ENCODE peak calls at places on chromosomes 7 and 10, in five cellular contexts. N is B cell, L is WTC11, C is vagina, T is GM12865. X is an unnamed sample.

GRCh38 chr10:126844406-126844805 is 60.8 kb upstream of the DOCK1 start:
- DNase-seq in N (no peak), L (no peak), C (no peak), T (no peak), X (peak; percentile 21)

GRCh38 chr7:40676220-40676619 is 541.4 kb downstream of the SUGCT start:
- DNase-seq in N (no peak), L (no peak), C (no peak), T (no peak), X (no peak)

GRCh38 chr7:157404845-157405481 is 68.2 kb downstream of the DNAJB6 start:
- DNase-seq in N (no peak), L (no peak), C (no peak), T (no peak), X (peak; percentile 91)

GRCh38 chr7:157357129-157358040 is 20.6 kb downstream of the DNAJB6 start:
- DNase-seq in N (no peak), L (no peak), C (no peak), T (peak; percentile 79), X (no peak)

GRCh38 chr7:105932835-105933477 is 30.1 kb upstream of the CDHR3 start:
- DNase-seq in N (no peak), L (peak; percentile 28), C (no peak), T (no peak), X (peak; percentile 84)

GRCh38 chr10:17278607-17279240 is 50.7 kb downstream of the VIM start:
- DNase-seq in N (no peak), L (no peak), C (no peak), T (no peak), X (no peak)

GRCh38 chr10:123297175-123297574 is 143.0 kb downstream of the BUB3 start:
- DNase-seq in N (no peak), L (no peak), C (no peak), T (no peak), X (no peak)

GRCh38 chr10:4678023-4678950 is 147.7 kb upstream of the AKR1E2 start:
- DNase-seq in N (no peak), L (no peak), C (no peak), T (no peak), X (peak; percentile 98)

GRCh38 chr10:99435986-99436633 is 5.7 kb upstream of the GOT1 start:
- DNase-seq in N (no peak), L (no peak), C (no peak), T (peak; percentile 55), X (peak; percentile 71)

DNA sequence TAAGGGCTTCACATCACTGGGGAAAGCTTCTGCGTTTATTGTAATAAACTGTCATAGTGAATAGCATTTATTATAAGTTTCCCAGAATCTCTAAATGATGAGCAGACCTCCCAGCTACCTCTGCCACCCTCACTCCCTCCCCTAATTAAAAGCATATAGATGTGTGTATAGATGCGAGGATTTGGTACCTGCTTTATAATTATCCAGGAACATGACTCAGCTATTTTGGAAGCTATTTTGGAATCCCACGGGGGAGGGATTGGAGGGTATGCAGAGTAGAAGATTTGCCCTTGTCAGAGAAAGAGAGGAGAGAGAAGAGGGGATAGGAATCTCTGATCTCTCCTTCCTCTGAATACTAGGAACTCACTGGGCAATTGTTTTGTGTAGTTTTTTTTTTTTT is 455.3 kb downstream of the ADRA2A start:
- DNase-seq in N (no peak), L (no peak), C (no peak), T (no peak), X (no peak)
- TF ChIP-seq CTCF in N (no peak), L (no peak), C (no peak), T (no peak), X (no peak)

GRCh38 chr7:20311743-20312042 is 19.0 kb upstream of the ITGB8 start:
- DNase-seq in N (no peak), L (no peak), C (no peak), T (no peak), X (no peak)
- TF ChIP-seq CTCF in N (no peak), L (no peak), C (no peak), T (no peak), X (no peak)

GRCh38 chr7:81460646-81461045 is 309.2 kb downstream of the HGF start:
- DNase-seq in N (no peak), L (no peak), C (no peak), T (no peak), X (no peak)
- TF ChIP-seq CTCF in N (no peak), L (no peak), C (no peak), T (no peak), X (no peak)

GRCh38 chr10:129927351-129928120 is 36.5 kb downstream of the EBF3 start:
- DNase-seq in N (peak; percentile 37), L (no peak), C (no peak), T (no peak), X (no peak)

GRCh38 chr10:129932182-129932581 is 31.9 kb downstream of the EBF3 start:
- DNase-seq in N (no peak), L (no peak), C (no peak), T (no peak), X (no peak)

GRCh38 chr10:129926066-129927055 is 37.7 kb downstream of the EBF3 start:
- DNase-seq in N (peak; percentile 27), L (no peak), C (no peak), T (no peak), X (no peak)

GRCh38 chr10:129932996-129933395 is 31.1 kb downstream of the EBF3 start:
- DNase-seq in N (peak; percentile 34), L (no peak), C (no peak), T (no peak), X (no peak)

DNA sequence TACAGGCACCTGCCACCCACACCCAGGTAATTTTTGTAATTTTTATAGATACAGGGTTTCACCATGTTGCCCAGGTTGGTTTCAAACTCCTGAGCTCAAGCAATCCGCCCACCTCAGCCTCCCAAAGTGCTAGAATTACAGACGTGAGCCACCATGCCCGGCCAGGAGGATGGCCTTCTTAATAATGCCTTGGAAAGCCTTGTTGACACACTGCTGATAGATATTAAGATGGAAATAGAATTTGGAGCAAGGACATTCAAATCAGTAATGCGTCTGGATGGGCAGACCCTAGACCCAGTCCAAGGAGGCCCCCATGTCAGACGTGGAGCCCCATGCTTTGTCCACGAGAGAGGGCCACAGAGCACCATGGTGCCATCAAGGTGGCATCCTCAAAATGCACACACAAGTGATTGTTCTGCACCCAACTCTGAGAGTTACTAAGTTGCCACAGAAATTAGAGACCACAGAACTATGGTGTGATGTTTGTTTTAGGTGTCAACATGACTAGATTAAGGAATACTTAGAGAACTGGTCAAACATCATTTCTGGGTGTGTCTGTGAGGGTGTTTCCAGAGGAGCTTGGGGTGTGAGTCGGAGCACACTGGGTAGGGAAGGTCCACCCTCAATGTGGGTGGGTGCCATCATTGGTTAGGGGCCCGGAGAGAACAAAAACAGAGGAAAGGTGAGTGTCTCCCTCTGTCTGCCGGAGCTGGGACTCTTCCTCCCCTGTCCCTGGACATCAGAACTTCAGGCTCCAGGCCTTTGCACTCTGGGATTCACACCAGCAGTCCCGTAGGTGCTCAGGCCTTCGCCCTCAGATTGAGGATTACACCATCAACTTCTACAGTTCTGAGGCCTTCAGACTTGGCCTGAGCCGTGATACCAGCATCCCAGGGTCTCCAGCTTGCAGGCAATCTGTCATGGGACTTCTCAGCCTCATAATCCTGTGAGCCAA is 34.5 kb downstream of the EBF3 start:
- DNase-seq in N (peak; percentile 18), L (peak; percentile 45), C (no peak), T (no peak), X (no peak)
- TF ChIP-seq CTCF in N (no peak), L (no peak), C (no peak), T (no peak), X (peak; percentile 32)

GRCh38 chr7:91353923-91354322 is 89.7 kb downstream of the FZD1 start:
- DNase-seq in N (no peak), L (no peak), C (no peak), T (no peak), X (no peak)
- TF ChIP-seq CTCF in N (no peak), L (no peak), C (no peak), T (no peak), X (no peak)

GRCh38 chr7:39386718-39387117 is 179.5 kb upstream of the YAE1 start:
- DNase-seq in N (no peak), L (peak; percentile 46), C (no peak), T (no peak), X (no peak)
- TF ChIP-seq CTCF in N (no peak), L (peak; percentile 31), C (no peak), T (no peak), X (no peak)